ENCODE peak calls at places on chromosomes 11 and 22, in eight cellular contexts. N is lung microvascular endothelial cell, A is memory B cell, E is AG08395, X is sigmoid colon, V is neural crest cell, C is Calu3, Q is adipocyte. B is an unnamed sample.

GRCh38 chr11:11036185-11037161 is 178.6 kb upstream of the ZBED5 start:
- DNase-seq in A (no peak), E (peak; percentile 27), Q (peak; percentile 66), X (no peak), N (peak; percentile 69), V (no peak), C (peak; percentile 52), B (peak; percentile 86)

GRCh38 chr11:70586261-70587094 is 188.1 kb downstream of the CTTN start:
- DNase-seq in N (no peak), Q (no peak), E (no peak), C (no peak), A (no peak), X (peak; percentile 41), V (no peak), B (no peak)

GRCh38 chr11:100573911-100574513 is 113.1 kb upstream of the ARHGAP42 start:
- DNase-seq in Q (peak; percentile 40), V (no peak), E (peak; percentile 13), X (no peak), N (no peak), A (no peak), C (no peak), B (no peak)

GRCh38 chr22:45572444-45572843 is 69.8 kb downstream of the FBLN1 start:
- DNase-seq in V (no peak), E (no peak), Q (peak; percentile 45), X (no peak), A (no peak), N (no peak), C (peak; percentile 41), B (no peak)

GRCh38 chr11:94959179-94959578 is 14.2 kb downstream of the CWC15 start:
- DNase-seq in Q (no peak), N (no peak), E (no peak), V (no peak), C (no peak), A (no peak), X (no peak), B (no peak)

GRCh38 chr11:86303257-86303656 is 1.2 kb downstream of the HIKESHI start:
- DNase-seq in X (no peak), V (no peak), E (no peak), A (no peak), N (peak; percentile 7), Q (no peak), C (no peak), B (no peak)

GRCh38 chr11:111494040-111494439 is 18.1 kb downstream of the BTG4 start:
- DNase-seq in Q (no peak), A (no peak), N (no peak), X (no peak), E (no peak), V (no peak), C (no peak), B (no peak)

GRCh38 chr11:112584674-112585073 is 324.0 kb upstream of the PLET1 start:
- DNase-seq in X (no peak), V (no peak), A (no peak), N (no peak), C (peak; percentile 46), Q (no peak), E (no peak), B (no peak)

GRCh38 chr11:124839051-124839971 is 25.9 kb upstream of the ROBO3 start:
- DNase-seq in A (no peak), X (no peak), E (no peak), V (no peak), N (no peak), Q (peak; percentile 40), C (no peak), B (no peak)

GRCh38 chr11:110509485-110509884 is 79.7 kb downstream of the FDX1 start:
- DNase-seq in N (no peak), X (no peak), Q (no peak), E (no peak), A (no peak), V (no peak), C (no peak), B (no peak)

GRCh38 chr22:19723165-19723989 is at the start of gene GP1BB:
- DNase-seq in V (no peak), C (peak; percentile 60), E (no peak), X (no peak), A (no peak), Q (no peak), N (peak; percentile 41), B (peak; percentile 90)

GRCh38 chr22:23538502-23538860 is 41.6 kb downstream of the IGLL1 start:
- DNase-seq in Q (no peak), E (no peak), N (no peak), A (no peak), V (no peak), X (peak; percentile 39), C (no peak), B (no peak)

GRCh38 chr22:25972397-25972796 is 196.9 kb upstream of the SEZ6L start:
- DNase-seq in A (no peak), Q (no peak), C (no peak), X (no peak), E (no peak), N (no peak), V (no peak), B (no peak)

GRCh38 chr22:37804886-37805857 is 2.6 kb upstream of the GCAT start:
- DNase-seq in A (peak; percentile 45), E (peak; percentile 89), N (peak; percentile 85), C (peak; percentile 93), X (peak; percentile 96), V (peak; percentile 82), Q (peak; percentile 88), B (peak; percentile 91)

GRCh38 chr11:69650832-69651344 is 9.9 kb downstream of the CCND1 start:
- DNase-seq in E (no peak), V (no peak), N (no peak), X (peak; percentile 54), A (no peak), C (no peak), Q (no peak), B (no peak)

GRCh38 chr11:12441081-12441801 is 63.9 kb downstream of the PARVA start:
- DNase-seq in N (no peak), X (no peak), C (no peak), A (no peak), E (peak; percentile 62), Q (peak; percentile 53), V (no peak), B (no peak)

GRCh38 chr11:63768232-63769043 is at the start of gene ZFTA:
- DNase-seq in X (peak; percentile 87), A (peak; percentile 89), C (peak; percentile 74), Q (peak; percentile 86), E (peak; percentile 75), N (peak; percentile 54), V (peak; percentile 83), B (peak; percentile 70)

GRCh38 chr22:21569459-21570161 is 2.1 kb downstream of the UBE2L3 start:
- DNase-seq in Q (no peak), E (no peak), N (peak; percentile 21), X (no peak), A (no peak), V (no peak), C (no peak), B (no peak)

GRCh38 chr11:112268406-112268805 is 7.7 kb upstream of the PLET1 start:
- DNase-seq in V (no peak), Q (no peak), C (no peak), E (no peak), N (no peak), X (no peak), A (no peak), B (no peak)

GRCh38 chr11:46710821-46711269 is 8.2 kb upstream of the F2 start:
- DNase-seq in C (no peak), N (peak; percentile 85), V (no peak), A (no peak), X (peak; percentile 88), Q (peak; percentile 80), E (peak; percentile 93), B (peak; percentile 93)

GRCh38 chr11:125170406-125171031 is 6.0 kb downstream of the PKNOX2 start:
- DNase-seq in N (no peak), V (no peak), E (no peak), Q (peak; percentile 86), A (no peak), X (peak; percentile 67), C (no peak), B (peak; percentile 97)